ENCODE peak calls at places on chromosomes 11 and 22, in six cellular contexts. One of them, this sample, is unnamed.

GRCh38 chr22:25492950-25493790 is 71.3 kb upstream of the GRK3 start:
- DNase-seq in AG04449: no peak
- DNase-seq in GM12865: no peak
- DNase-seq in A549: no peak
- DNase-seq in fibroblast of the aortic adventitia: no peak
- DNase-seq in pancreas: peak
- DNase-seq in this sample: no peak

GRCh38 chr11:117152066-117152465 is 8.0 kb downstream of the PAFAH1B2 start:
- DNase-seq in GM12865: no peak
- DNase-seq in A549: no peak
- DNase-seq in fibroblast of the aortic adventitia: no peak
- DNase-seq in pancreas: no peak
- DNase-seq in AG04449: no peak
- DNase-seq in this sample: peak

GRCh38 chr11:33065445-33066178 is 26.2 kb downstream of the TCP11L1 start:
- DNase-seq in AG04449: no peak
- DNase-seq in fibroblast of the aortic adventitia: peak
- DNase-seq in pancreas: peak
- DNase-seq in GM12865: peak
- DNase-seq in A549: peak
- DNase-seq in this sample: peak

GRCh38 chr11:1766719-1767398 is 3.1 kb upstream of the CTSD start:
- DNase-seq in fibroblast of the aortic adventitia: no peak
- DNase-seq in A549: no peak
- DNase-seq in pancreas: no peak
- DNase-seq in GM12865: no peak
- DNase-seq in AG04449: no peak
- DNase-seq in this sample: no peak

GRCh38 chr11:112285918-112286317 is 25.3 kb upstream of the PLET1 start:
- DNase-seq in pancreas: no peak
- DNase-seq in AG04449: no peak
- DNase-seq in A549: no peak
- DNase-seq in fibroblast of the aortic adventitia: peak
- DNase-seq in GM12865: no peak
- DNase-seq in this sample: peak

GRCh38 chr11:120712862-120713770 is 201.6 kb downstream of the GRIK4 start:
- DNase-seq in pancreas: no peak
- DNase-seq in fibroblast of the aortic adventitia: no peak
- DNase-seq in A549: no peak
- DNase-seq in AG04449: no peak
- DNase-seq in GM12865: no peak
- DNase-seq in this sample: peak

GRCh38 chr11:57742087-57742452 is 779 bp downstream of the SELENOH start:
- DNase-seq in pancreas: no peak
- DNase-seq in AG04449: no peak
- DNase-seq in A549: no peak
- DNase-seq in GM12865: no peak
- DNase-seq in fibroblast of the aortic adventitia: no peak
- DNase-seq in this sample: no peak

GRCh38 chr22:19873960-19874306 is 19.3 kb upstream of the GNB1L start:
- DNase-seq in pancreas: no peak
- DNase-seq in AG04449: no peak
- DNase-seq in A549: no peak
- DNase-seq in GM12865: no peak
- DNase-seq in fibroblast of the aortic adventitia: no peak
- DNase-seq in this sample: no peak

GRCh38 chr11:30830666-30831065 is 244.5 kb upstream of the MPPED2 start:
- DNase-seq in AG04449: no peak
- DNase-seq in pancreas: no peak
- DNase-seq in GM12865: no peak
- DNase-seq in fibroblast of the aortic adventitia: no peak
- DNase-seq in A549: no peak
- DNase-seq in this sample: peak

GRCh38 chr11:68127791-68128681 is 6.8 kb upstream of the CHKA start:
- DNase-seq in AG04449: no peak
- DNase-seq in GM12865: no peak
- DNase-seq in pancreas: peak
- DNase-seq in A549: no peak
- DNase-seq in fibroblast of the aortic adventitia: peak
- DNase-seq in this sample: peak

GRCh38 chr11:45919806-45920530 is 2.3 kb upstream of the PEX16 start:
- DNase-seq in pancreas: peak
- DNase-seq in AG04449: no peak
- DNase-seq in GM12865: no peak
- DNase-seq in A549: no peak
- DNase-seq in fibroblast of the aortic adventitia: no peak
- DNase-seq in this sample: no peak

GRCh38 chr11:33043221-33043833 is 4.0 kb downstream of the TCP11L1 start:
- DNase-seq in A549: no peak
- DNase-seq in AG04449: no peak
- DNase-seq in fibroblast of the aortic adventitia: no peak
- DNase-seq in pancreas: no peak
- DNase-seq in GM12865: no peak
- DNase-seq in this sample: no peak

GRCh38 chr22:29313126-29314071 is 2.1 kb downstream of the RASL10A start:
- DNase-seq in pancreas: peak
- DNase-seq in GM12865: no peak
- DNase-seq in A549: no peak
- DNase-seq in fibroblast of the aortic adventitia: peak
- DNase-seq in AG04449: no peak
- DNase-seq in this sample: peak

GRCh38 chr22:40033586-40034380 is 39.0 kb downstream of the FAM83F start:
- DNase-seq in AG04449: no peak
- DNase-seq in A549: no peak
- DNase-seq in GM12865: no peak
- DNase-seq in fibroblast of the aortic adventitia: no peak
- DNase-seq in pancreas: no peak
- DNase-seq in this sample: no peak

GRCh38 chr22:22513619-22514018 is 5.1 kb upstream of the ZNF280B start:
- DNase-seq in A549: no peak
- DNase-seq in AG04449: no peak
- DNase-seq in fibroblast of the aortic adventitia: no peak
- DNase-seq in GM12865: no peak
- DNase-seq in pancreas: no peak
- DNase-seq in this sample: no peak

GRCh38 chr22:22507743-22508273 is 734 bp downstream of the ZNF280B start:
- DNase-seq in pancreas: no peak
- DNase-seq in A549: no peak
- DNase-seq in GM12865: no peak
- DNase-seq in AG04449: no peak
- DNase-seq in fibroblast of the aortic adventitia: peak
- DNase-seq in this sample: peak

GRCh38 chr22:22506736-22507135 is 1.8 kb downstream of the ZNF280B start:
- DNase-seq in AG04449: no peak
- DNase-seq in pancreas: no peak
- DNase-seq in A549: no peak
- DNase-seq in GM12865: no peak
- DNase-seq in fibroblast of the aortic adventitia: no peak
- DNase-seq in this sample: no peak

DNA sequence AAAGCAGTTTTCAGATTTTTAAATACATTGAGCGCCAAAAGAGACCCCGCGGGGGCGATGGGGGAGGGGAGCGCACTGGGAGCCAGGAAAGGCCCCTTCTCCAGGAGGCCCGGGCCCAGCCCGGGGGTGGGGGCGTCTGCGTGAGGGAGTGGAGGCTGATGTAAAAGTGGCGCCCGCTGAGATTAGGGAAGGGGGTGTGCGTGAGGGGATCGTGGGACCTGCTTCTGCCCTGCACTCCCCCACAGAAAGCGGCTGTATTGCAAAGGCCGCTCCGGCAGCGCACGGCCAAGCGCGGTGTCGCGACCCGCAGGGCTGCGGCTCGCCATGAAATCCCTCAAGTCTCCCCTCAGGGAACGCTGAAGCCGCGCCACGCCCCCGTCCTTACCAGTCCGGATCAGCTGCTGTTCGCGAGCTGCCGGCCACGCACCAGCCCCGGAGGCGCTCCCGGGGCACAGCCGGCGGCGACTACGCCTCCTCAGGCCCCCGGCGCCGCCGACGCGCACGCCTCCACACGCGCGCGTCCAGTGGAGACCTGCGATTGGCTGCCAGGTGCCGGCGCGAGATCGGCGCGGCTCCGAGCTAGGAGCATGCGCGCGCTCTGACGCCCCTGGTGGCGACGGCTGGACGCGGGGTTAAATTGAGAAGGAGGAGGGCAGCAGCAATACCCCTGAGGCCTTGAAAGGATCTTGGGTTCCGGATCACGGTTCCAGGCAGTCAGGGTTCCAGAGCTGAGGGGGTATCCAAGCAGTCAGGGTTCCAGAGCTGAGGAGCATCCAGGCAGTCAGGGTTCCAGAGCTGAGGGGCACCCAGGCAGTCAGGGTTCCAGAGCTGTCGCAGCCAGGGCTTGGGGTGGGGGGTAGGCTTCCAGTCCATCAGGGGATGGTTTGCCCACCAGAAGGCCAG is at the start of gene ZNF280B:
- DNase-seq in AG04449: peak
- DNase-seq in GM12865: peak
- DNase-seq in fibroblast of the aortic adventitia: peak
- DNase-seq in A549: peak
- DNase-seq in pancreas: peak
- DNase-seq in this sample: peak
- TF ChIP-seq CTCF in AG04449: peak
- TF ChIP-seq CTCF in GM12865: peak
- TF ChIP-seq CTCF in fibroblast of the aortic adventitia: peak
- TF ChIP-seq CTCF in A549: peak
- TF ChIP-seq CTCF in pancreas: peak
- TF ChIP-seq CTCF in this sample: peak

DNA sequence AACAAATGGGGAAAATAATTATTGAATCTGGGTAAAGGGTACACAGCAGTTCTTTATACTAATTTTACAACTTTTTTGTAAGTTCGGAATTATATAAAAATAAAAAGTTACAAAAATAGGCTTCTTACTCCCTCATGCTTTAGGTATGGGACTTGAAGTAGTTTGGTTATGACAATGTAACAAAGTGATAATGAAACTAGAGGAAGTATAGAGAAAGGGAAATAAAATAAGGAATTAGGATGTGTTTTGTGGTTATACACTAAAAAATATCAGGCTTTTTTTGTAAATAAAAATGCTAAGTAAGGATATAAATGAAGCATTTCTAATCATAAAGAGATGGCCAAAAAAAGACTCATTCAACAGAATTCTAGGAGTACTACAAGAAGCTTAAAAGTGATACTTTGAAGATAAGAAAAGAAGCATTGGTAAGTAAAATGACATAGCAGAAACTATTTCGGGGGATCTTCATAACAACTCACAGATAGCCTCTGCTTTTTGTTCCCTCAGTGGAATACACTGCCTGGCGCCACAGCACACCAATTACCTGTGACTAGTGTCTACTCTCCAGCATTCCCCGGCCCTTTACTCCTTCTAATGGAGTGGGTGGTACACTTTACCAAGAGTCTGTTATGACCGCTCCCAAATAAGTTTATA is 322.7 kb upstream of the PITPNB start:
- DNase-seq in AG04449: no peak
- DNase-seq in fibroblast of the aortic adventitia: no peak
- DNase-seq in A549: no peak
- DNase-seq in GM12865: no peak
- DNase-seq in pancreas: no peak
- DNase-seq in this sample: no peak
- H3K4me3 ChIP-seq in AG04449: no peak
- H3K4me3 ChIP-seq in fibroblast of the aortic adventitia: no peak
- H3K4me3 ChIP-seq in A549: no peak
- H3K4me3 ChIP-seq in GM12865: no peak
- H3K4me3 ChIP-seq in pancreas: no peak
- H3K4me3 ChIP-seq in this sample: no peak

GRCh38 chr11:131612576-131612975 is 242.2 kb downstream of the NTM start:
- DNase-seq in AG04449: no peak
- DNase-seq in pancreas: no peak
- DNase-seq in fibroblast of the aortic adventitia: no peak
- DNase-seq in GM12865: no peak
- DNase-seq in A549: no peak
- DNase-seq in this sample: no peak

GRCh38 chr11:131615611-131616010 is 245.2 kb downstream of the NTM start:
- DNase-seq in A549: no peak
- DNase-seq in AG04449: no peak
- DNase-seq in fibroblast of the aortic adventitia: no peak
- DNase-seq in pancreas: no peak
- DNase-seq in GM12865: no peak
- DNase-seq in this sample: no peak

GRCh38 chr11:131614514-131615085 is 244.2 kb downstream of the NTM start:
- DNase-seq in pancreas: no peak
- DNase-seq in GM12865: no peak
- DNase-seq in AG04449: no peak
- DNase-seq in fibroblast of the aortic adventitia: no peak
- DNase-seq in A549: no peak
- DNase-seq in this sample: no peak

GRCh38 chr11:131618203-131618602 is 247.8 kb downstream of the NTM start:
- DNase-seq in GM12865: no peak
- DNase-seq in pancreas: no peak
- DNase-seq in A549: no peak
- DNase-seq in fibroblast of the aortic adventitia: peak
- DNase-seq in AG04449: no peak
- DNase-seq in this sample: no peak

DNA sequence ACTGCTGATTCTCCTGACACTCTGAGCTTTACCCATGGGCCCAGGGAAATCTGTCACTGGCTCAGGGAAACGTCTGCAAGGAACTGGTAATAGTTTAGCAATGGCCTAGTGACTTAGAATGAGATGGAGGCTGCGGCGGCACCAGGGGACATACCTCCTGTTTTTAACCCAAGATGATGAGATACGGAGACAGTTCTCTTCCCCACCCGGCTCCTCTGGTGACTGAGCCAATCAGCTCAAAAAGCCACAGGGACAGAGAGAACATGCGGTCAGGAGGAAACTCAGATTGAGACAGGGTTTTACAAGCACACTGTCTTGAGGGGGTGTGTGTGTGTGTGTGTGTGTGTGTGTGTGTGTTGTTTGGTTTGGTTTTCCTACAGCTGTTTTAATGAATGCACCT is 246.0 kb downstream of the NTM start:
- DNase-seq in pancreas: no peak
- DNase-seq in AG04449: no peak
- DNase-seq in fibroblast of the aortic adventitia: no peak
- DNase-seq in GM12865: peak
- DNase-seq in A549: no peak
- DNase-seq in this sample: no peak
- TF ChIP-seq CTCF in pancreas: no peak
- TF ChIP-seq CTCF in AG04449: no peak
- TF ChIP-seq CTCF in fibroblast of the aortic adventitia: no peak
- TF ChIP-seq CTCF in GM12865: no peak
- TF ChIP-seq CTCF in A549: no peak
- TF ChIP-seq CTCF in this sample: no peak

GRCh38 chr11:28104984-28105383 is 3.0 kb downstream of the KIF18A start:
- DNase-seq in fibroblast of the aortic adventitia: no peak
- DNase-seq in AG04449: no peak
- DNase-seq in GM12865: no peak
- DNase-seq in A549: no peak
- DNase-seq in pancreas: no peak
- DNase-seq in this sample: no peak

GRCh38 chr11:28104425-28104824 is 3.5 kb downstream of the KIF18A start:
- DNase-seq in pancreas: no peak
- DNase-seq in AG04449: no peak
- DNase-seq in fibroblast of the aortic adventitia: no peak
- DNase-seq in A549: no peak
- DNase-seq in GM12865: no peak
- DNase-seq in this sample: no peak

GRCh38 chr11:28107331-28107725 is 628 bp downstream of the KIF18A start:
- DNase-seq in A549: no peak
- DNase-seq in AG04449: no peak
- DNase-seq in GM12865: peak
- DNase-seq in fibroblast of the aortic adventitia: no peak
- DNase-seq in pancreas: no peak
- DNase-seq in this sample: no peak

GRCh38 chr11:28106351-28107043 is 1.5 kb downstream of the KIF18A start:
- DNase-seq in pancreas: no peak
- DNase-seq in fibroblast of the aortic adventitia: no peak
- DNase-seq in GM12865: no peak
- DNase-seq in A549: no peak
- DNase-seq in AG04449: no peak
- DNase-seq in this sample: no peak

GRCh38 chr11:28105869-28106268 is 2.1 kb downstream of the KIF18A start:
- DNase-seq in fibroblast of the aortic adventitia: peak
- DNase-seq in GM12865: no peak
- DNase-seq in pancreas: no peak
- DNase-seq in AG04449: no peak
- DNase-seq in A549: no peak
- DNase-seq in this sample: no peak
- H3K4me3 ChIP-seq in fibroblast of the aortic adventitia: no peak
- H3K4me3 ChIP-seq in GM12865: peak
- H3K4me3 ChIP-seq in pancreas: no peak
- H3K4me3 ChIP-seq in AG04449: no peak
- H3K4me3 ChIP-seq in A549: peak
- H3K4me3 ChIP-seq in this sample: peak